ENCODE peak calls at places on chromosomes 13 and 19, in eight cellular contexts. One of them, this sample, is unnamed.
A peak's percentile ranks its signal among the peaks of the same experiment; 100 is the strongest.

GRCh38 chr13:111184685-111185401 is 69.7 kb downstream of the ARHGEF7 start:
- DNase-seq in naive thymus-derived CD4-positive, alpha-beta T cell: peak; percentile 55
- DNase-seq in fibroblast of lung: no peak
- DNase-seq in SK-N-SH: no peak
- DNase-seq in A673: peak; percentile 33
- DNase-seq in tibial artery: no peak
- DNase-seq in transverse colon: peak; percentile 36
- DNase-seq in CD8-positive, alpha-beta T cell: peak; percentile 46
- DNase-seq in this sample: peak; percentile 18

GRCh38 chr13:42280537-42280936 is 8.6 kb downstream of the AKAP11 start:
- DNase-seq in naive thymus-derived CD4-positive, alpha-beta T cell: no peak
- DNase-seq in SK-N-SH: no peak
- DNase-seq in A673: peak; percentile 29
- DNase-seq in tibial artery: no peak
- DNase-seq in transverse colon: no peak
- DNase-seq in fibroblast of lung: no peak
- DNase-seq in CD8-positive, alpha-beta T cell: no peak
- DNase-seq in this sample: no peak

GRCh38 chr13:78881746-78882145 is 222.8 kb upstream of the OBI1 start:
- DNase-seq in A673: peak; percentile 32
- DNase-seq in naive thymus-derived CD4-positive, alpha-beta T cell: no peak
- DNase-seq in CD8-positive, alpha-beta T cell: no peak
- DNase-seq in transverse colon: no peak
- DNase-seq in tibial artery: no peak
- DNase-seq in SK-N-SH: peak; percentile 39
- DNase-seq in fibroblast of lung: no peak
- DNase-seq in this sample: no peak

GRCh38 chr19:50654882-50655281 is 5.6 kb downstream of the C19orf81 start:
- DNase-seq in SK-N-SH: no peak
- DNase-seq in CD8-positive, alpha-beta T cell: no peak
- DNase-seq in tibial artery: no peak
- DNase-seq in A673: no peak
- DNase-seq in fibroblast of lung: no peak
- DNase-seq in transverse colon: no peak
- DNase-seq in naive thymus-derived CD4-positive, alpha-beta T cell: no peak
- DNase-seq in this sample: no peak

GRCh38 chr13:101262306-101262705 is 154.0 kb downstream of the NALCN start:
- DNase-seq in A673: no peak
- DNase-seq in fibroblast of lung: no peak
- DNase-seq in CD8-positive, alpha-beta T cell: no peak
- DNase-seq in tibial artery: no peak
- DNase-seq in naive thymus-derived CD4-positive, alpha-beta T cell: no peak
- DNase-seq in transverse colon: no peak
- DNase-seq in SK-N-SH: no peak
- DNase-seq in this sample: no peak

GRCh38 chr13:28116736-28117135 is 16.4 kb upstream of the FLT3 start:
- DNase-seq in tibial artery: no peak
- DNase-seq in transverse colon: no peak
- DNase-seq in fibroblast of lung: no peak
- DNase-seq in SK-N-SH: no peak
- DNase-seq in naive thymus-derived CD4-positive, alpha-beta T cell: no peak
- DNase-seq in A673: no peak
- DNase-seq in CD8-positive, alpha-beta T cell: no peak
- DNase-seq in this sample: no peak

GRCh38 chr13:95556981-95557380 is 4.5 kb downstream of the CLDN10 start:
- DNase-seq in SK-N-SH: no peak
- DNase-seq in transverse colon: no peak
- DNase-seq in A673: no peak
- DNase-seq in fibroblast of lung: no peak
- DNase-seq in CD8-positive, alpha-beta T cell: no peak
- DNase-seq in tibial artery: no peak
- DNase-seq in naive thymus-derived CD4-positive, alpha-beta T cell: no peak
- DNase-seq in this sample: no peak

GRCh38 chr19:41537789-41538188 is 38.2 kb upstream of the CEACAM21 start:
- DNase-seq in CD8-positive, alpha-beta T cell: no peak
- DNase-seq in A673: peak; percentile 40
- DNase-seq in tibial artery: no peak
- DNase-seq in fibroblast of lung: no peak
- DNase-seq in transverse colon: no peak
- DNase-seq in naive thymus-derived CD4-positive, alpha-beta T cell: no peak
- DNase-seq in SK-N-SH: no peak
- DNase-seq in this sample: no peak

DNA sequence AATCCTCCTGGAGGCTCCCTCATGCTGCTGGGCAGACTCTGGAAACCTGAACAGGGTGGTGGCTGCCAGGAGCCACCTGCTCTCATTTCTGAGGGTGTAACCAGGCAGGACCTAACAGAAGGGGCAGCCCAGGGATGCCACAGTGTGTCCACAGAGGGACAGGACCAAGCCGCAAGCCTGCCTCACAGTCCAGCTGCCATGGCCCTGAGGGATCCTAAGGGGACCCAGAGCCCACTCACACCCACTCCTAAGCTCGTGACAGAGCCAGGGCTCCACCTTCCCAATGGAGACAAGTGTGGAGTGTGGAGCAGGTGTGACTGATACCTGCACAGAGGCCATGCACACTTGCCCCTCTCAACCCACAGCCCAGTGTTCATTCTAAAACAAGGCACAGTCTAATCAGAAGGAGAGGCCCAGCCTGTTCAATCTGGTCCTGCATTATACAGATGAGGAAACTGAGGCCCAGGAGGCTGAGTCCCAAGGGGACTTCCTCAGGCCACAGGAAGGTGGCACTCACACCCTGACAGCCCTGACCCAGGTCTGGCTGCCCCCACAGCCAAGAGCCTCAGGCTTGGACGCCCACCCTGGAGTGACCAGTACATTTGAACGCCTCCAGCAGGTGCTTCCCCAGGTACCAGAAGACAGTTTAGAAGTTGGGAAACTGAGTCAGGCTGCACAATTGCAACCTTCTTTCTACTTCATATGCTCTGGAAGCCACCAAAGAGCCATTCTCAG is 220.1 kb downstream of the TUBA3C start:
- DNase-seq in transverse colon: no peak
- DNase-seq in CD8-positive, alpha-beta T cell: no peak
- DNase-seq in tibial artery: no peak
- DNase-seq in SK-N-SH: no peak
- DNase-seq in A673: no peak
- DNase-seq in fibroblast of lung: no peak
- DNase-seq in naive thymus-derived CD4-positive, alpha-beta T cell: no peak
- DNase-seq in this sample: no peak
- H3K9me3 ChIP-seq in transverse colon: peaks cover 20% of the 10 kb centered on the region
- H3K9me3 ChIP-seq in CD8-positive, alpha-beta T cell: no peaks in the 10 kb centered on the region
- H3K9me3 ChIP-seq in tibial artery: no peaks in the 10 kb centered on the region
- H3K9me3 ChIP-seq in SK-N-SH: no peaks in the 10 kb centered on the region
- H3K9me3 ChIP-seq in A673: peaks cover 15% of the 10 kb centered on the region
- H3K9me3 ChIP-seq in fibroblast of lung: no peaks in the 10 kb centered on the region
- H3K9me3 ChIP-seq in naive thymus-derived CD4-positive, alpha-beta T cell: peaks cover 7% of the 10 kb centered on the region
- H3K9me3 ChIP-seq in this sample: no peaks in the 10 kb centered on the region

GRCh38 chr19:31518216-31518615 is 169.0 kb upstream of the TSHZ3 start:
- DNase-seq in CD8-positive, alpha-beta T cell: no peak
- DNase-seq in naive thymus-derived CD4-positive, alpha-beta T cell: no peak
- DNase-seq in transverse colon: no peak
- DNase-seq in fibroblast of lung: no peak
- DNase-seq in A673: no peak
- DNase-seq in tibial artery: no peak
- DNase-seq in SK-N-SH: no peak
- DNase-seq in this sample: no peak

GRCh38 chr19:31516756-31517155 is 167.5 kb upstream of the TSHZ3 start:
- DNase-seq in CD8-positive, alpha-beta T cell: no peak
- DNase-seq in naive thymus-derived CD4-positive, alpha-beta T cell: no peak
- DNase-seq in SK-N-SH: no peak
- DNase-seq in A673: no peak
- DNase-seq in transverse colon: no peak
- DNase-seq in tibial artery: no peak
- DNase-seq in fibroblast of lung: no peak
- DNase-seq in this sample: no peak

GRCh38 chr19:31517466-31518180 is 168.4 kb upstream of the TSHZ3 start:
- DNase-seq in SK-N-SH: no peak
- DNase-seq in A673: no peak
- DNase-seq in CD8-positive, alpha-beta T cell: no peak
- DNase-seq in transverse colon: no peak
- DNase-seq in tibial artery: no peak
- DNase-seq in fibroblast of lung: no peak
- DNase-seq in naive thymus-derived CD4-positive, alpha-beta T cell: no peak
- DNase-seq in this sample: no peak

GRCh38 chr19:31519216-31519615 is 170.0 kb upstream of the TSHZ3 start:
- DNase-seq in transverse colon: no peak
- DNase-seq in naive thymus-derived CD4-positive, alpha-beta T cell: no peak
- DNase-seq in SK-N-SH: no peak
- DNase-seq in A673: no peak
- DNase-seq in tibial artery: no peak
- DNase-seq in fibroblast of lung: no peak
- DNase-seq in CD8-positive, alpha-beta T cell: no peak
- DNase-seq in this sample: no peak

DNA sequence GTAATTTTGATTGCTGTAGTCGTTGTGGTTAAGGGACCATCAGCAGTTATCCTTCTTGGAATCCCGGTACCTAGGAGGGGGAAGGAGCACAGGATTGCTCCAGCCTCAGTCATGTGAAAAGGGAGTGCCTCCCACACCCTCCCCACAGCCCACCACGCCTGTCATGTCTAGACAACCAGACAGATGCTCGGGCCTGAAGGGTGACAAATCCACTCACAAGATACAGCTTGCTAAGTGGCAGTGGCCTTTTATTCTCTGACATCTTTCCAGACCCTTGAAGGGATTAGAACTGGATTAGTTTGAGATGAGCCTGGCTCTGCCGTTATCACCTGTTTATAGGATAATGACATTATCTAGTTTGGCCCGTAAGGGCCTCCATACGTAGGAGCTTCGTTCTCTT is 169.4 kb upstream of the TSHZ3 start:
- DNase-seq in transverse colon: peak; percentile 10
- DNase-seq in A673: no peak
- DNase-seq in CD8-positive, alpha-beta T cell: no peak
- DNase-seq in tibial artery: no peak
- DNase-seq in SK-N-SH: no peak
- DNase-seq in naive thymus-derived CD4-positive, alpha-beta T cell: no peak
- DNase-seq in fibroblast of lung: no peak
- DNase-seq in this sample: no peak
- H3K9me3 ChIP-seq in transverse colon: no peaks in the 10 kb centered on the region
- H3K9me3 ChIP-seq in A673: peaks cover 8% of the 10 kb centered on the region
- H3K9me3 ChIP-seq in CD8-positive, alpha-beta T cell: no peaks in the 10 kb centered on the region
- H3K9me3 ChIP-seq in tibial artery: no peaks in the 10 kb centered on the region
- H3K9me3 ChIP-seq in SK-N-SH: no peaks in the 10 kb centered on the region
- H3K9me3 ChIP-seq in naive thymus-derived CD4-positive, alpha-beta T cell: no peaks in the 10 kb centered on the region
- H3K9me3 ChIP-seq in fibroblast of lung: no peaks in the 10 kb centered on the region
- H3K9me3 ChIP-seq in this sample: peaks cover 3% of the 10 kb centered on the region

GRCh38 chr19:9149976-9150375 is 9.8 kb downstream of the ZNF317 start:
- DNase-seq in tibial artery: no peak
- DNase-seq in SK-N-SH: no peak
- DNase-seq in fibroblast of lung: no peak
- DNase-seq in A673: no peak
- DNase-seq in CD8-positive, alpha-beta T cell: no peak
- DNase-seq in transverse colon: no peak
- DNase-seq in naive thymus-derived CD4-positive, alpha-beta T cell: no peak
- DNase-seq in this sample: no peak

GRCh38 chr19:9144920-9145319 is 4.7 kb downstream of the ZNF317 start:
- DNase-seq in CD8-positive, alpha-beta T cell: no peak
- DNase-seq in tibial artery: no peak
- DNase-seq in SK-N-SH: no peak
- DNase-seq in transverse colon: no peak
- DNase-seq in A673: no peak
- DNase-seq in fibroblast of lung: no peak
- DNase-seq in naive thymus-derived CD4-positive, alpha-beta T cell: no peak
- DNase-seq in this sample: no peak

GRCh38 chr19:9150650-9151049 is 10.5 kb downstream of the ZNF317 start:
- DNase-seq in naive thymus-derived CD4-positive, alpha-beta T cell: no peak
- DNase-seq in A673: no peak
- DNase-seq in transverse colon: no peak
- DNase-seq in CD8-positive, alpha-beta T cell: no peak
- DNase-seq in tibial artery: no peak
- DNase-seq in SK-N-SH: no peak
- DNase-seq in fibroblast of lung: no peak
- DNase-seq in this sample: no peak

GRCh38 chr19:9148687-9149086 is 8.5 kb downstream of the ZNF317 start:
- DNase-seq in SK-N-SH: no peak
- DNase-seq in naive thymus-derived CD4-positive, alpha-beta T cell: no peak
- DNase-seq in fibroblast of lung: no peak
- DNase-seq in transverse colon: no peak
- DNase-seq in CD8-positive, alpha-beta T cell: no peak
- DNase-seq in tibial artery: no peak
- DNase-seq in A673: no peak
- DNase-seq in this sample: no peak

GRCh38 chr19:9146882-9147281 is 6.7 kb downstream of the ZNF317 start:
- DNase-seq in A673: no peak
- DNase-seq in tibial artery: no peak
- DNase-seq in transverse colon: no peak
- DNase-seq in CD8-positive, alpha-beta T cell: no peak
- DNase-seq in fibroblast of lung: no peak
- DNase-seq in SK-N-SH: no peak
- DNase-seq in naive thymus-derived CD4-positive, alpha-beta T cell: no peak
- DNase-seq in this sample: no peak
- H3K9me3 ChIP-seq in A673: peaks cover 62% of the 10 kb centered on the region
- H3K9me3 ChIP-seq in tibial artery: no peaks in the 10 kb centered on the region
- H3K9me3 ChIP-seq in transverse colon: peaks cover 22% of the 10 kb centered on the region
- H3K9me3 ChIP-seq in CD8-positive, alpha-beta T cell: peaks cover 9% of the 10 kb centered on the region
- H3K9me3 ChIP-seq in fibroblast of lung: no peaks in the 10 kb centered on the region
- H3K9me3 ChIP-seq in SK-N-SH: peaks cover 33% of the 10 kb centered on the region
- H3K9me3 ChIP-seq in naive thymus-derived CD4-positive, alpha-beta T cell: peaks cover 8% of the 10 kb centered on the region
- H3K9me3 ChIP-seq in this sample: no peaks in the 10 kb centered on the region

GRCh38 chr19:51802775-51803174 is 7.8 kb downstream of the FPR3 start:
- DNase-seq in fibroblast of lung: no peak
- DNase-seq in transverse colon: no peak
- DNase-seq in naive thymus-derived CD4-positive, alpha-beta T cell: no peak
- DNase-seq in CD8-positive, alpha-beta T cell: no peak
- DNase-seq in tibial artery: no peak
- DNase-seq in A673: no peak
- DNase-seq in SK-N-SH: no peak
- DNase-seq in this sample: no peak

GRCh38 chr19:51803965-51804364 is 9.0 kb downstream of the FPR3 start:
- DNase-seq in SK-N-SH: no peak
- DNase-seq in naive thymus-derived CD4-positive, alpha-beta T cell: no peak
- DNase-seq in CD8-positive, alpha-beta T cell: no peak
- DNase-seq in A673: no peak
- DNase-seq in fibroblast of lung: no peak
- DNase-seq in tibial artery: no peak
- DNase-seq in transverse colon: no peak
- DNase-seq in this sample: no peak

GRCh38 chr19:51799998-51800848 is 5.3 kb downstream of the FPR3 start:
- DNase-seq in fibroblast of lung: peak; percentile 68
- DNase-seq in SK-N-SH: no peak
- DNase-seq in tibial artery: peak; percentile 75
- DNase-seq in A673: no peak
- DNase-seq in transverse colon: no peak
- DNase-seq in naive thymus-derived CD4-positive, alpha-beta T cell: no peak
- DNase-seq in CD8-positive, alpha-beta T cell: no peak
- DNase-seq in this sample: no peak

GRCh38 chr19:51800849-51801244 is 5.9 kb downstream of the FPR3 start:
- DNase-seq in fibroblast of lung: no peak
- DNase-seq in transverse colon: no peak
- DNase-seq in CD8-positive, alpha-beta T cell: no peak
- DNase-seq in A673: no peak
- DNase-seq in naive thymus-derived CD4-positive, alpha-beta T cell: no peak
- DNase-seq in tibial artery: no peak
- DNase-seq in SK-N-SH: no peak
- DNase-seq in this sample: no peak

GRCh38 chr19:51803529-51803928 is 8.6 kb downstream of the FPR3 start:
- DNase-seq in SK-N-SH: no peak
- DNase-seq in fibroblast of lung: no peak
- DNase-seq in CD8-positive, alpha-beta T cell: no peak
- DNase-seq in naive thymus-derived CD4-positive, alpha-beta T cell: no peak
- DNase-seq in transverse colon: no peak
- DNase-seq in tibial artery: no peak
- DNase-seq in A673: no peak
- DNase-seq in this sample: no peak
- H3K9me3 ChIP-seq in SK-N-SH: no peaks in the 10 kb centered on the region
- H3K9me3 ChIP-seq in fibroblast of lung: no peaks in the 10 kb centered on the region
- H3K9me3 ChIP-seq in CD8-positive, alpha-beta T cell: no peaks in the 10 kb centered on the region
- H3K9me3 ChIP-seq in naive thymus-derived CD4-positive, alpha-beta T cell: no peaks in the 10 kb centered on the region
- H3K9me3 ChIP-seq in transverse colon: no peaks in the 10 kb centered on the region
- H3K9me3 ChIP-seq in tibial artery: no peaks in the 10 kb centered on the region
- H3K9me3 ChIP-seq in A673: no peaks in the 10 kb centered on the region
- H3K9me3 ChIP-seq in this sample: no peaks in the 10 kb centered on the region